ENCODE peak calls at places on chromosomes 7 and 10, in eight cellular contexts. One of them, this sample, is unnamed.

GRCh38 chr10:49367600-49367999 is 28.3 kb downstream of the DRGX start:
- DNase-seq in suprapubic skin: no peak
- DNase-seq in fibroblast of lung: no peak
- DNase-seq in adipocyte: no peak
- DNase-seq in colonic mucosa: no peak
- DNase-seq in CD8-positive, alpha-beta memory T cell: no peak
- DNase-seq in A549: no peak
- DNase-seq in mucosa of descending colon: no peak
- DNase-seq in this sample: peak; percentile 82

GRCh38 chr10:104146871-104147270 is 24.9 kb downstream of the SFR1 start:
- DNase-seq in colonic mucosa: no peak
- DNase-seq in A549: no peak
- DNase-seq in fibroblast of lung: no peak
- DNase-seq in suprapubic skin: no peak
- DNase-seq in mucosa of descending colon: no peak
- DNase-seq in adipocyte: no peak
- DNase-seq in CD8-positive, alpha-beta memory T cell: no peak
- DNase-seq in this sample: no peak

GRCh38 chr10:12868229-12868628 is 133.3 kb downstream of the CCDC3 start:
- DNase-seq in suprapubic skin: no peak
- DNase-seq in fibroblast of lung: no peak
- DNase-seq in A549: no peak
- DNase-seq in CD8-positive, alpha-beta memory T cell: no peak
- DNase-seq in adipocyte: no peak
- DNase-seq in colonic mucosa: no peak
- DNase-seq in mucosa of descending colon: no peak
- DNase-seq in this sample: no peak

GRCh38 chr7:112322070-112322469 is 115.6 kb downstream of the ZNF277 start:
- DNase-seq in A549: no peak
- DNase-seq in CD8-positive, alpha-beta memory T cell: no peak
- DNase-seq in mucosa of descending colon: no peak
- DNase-seq in fibroblast of lung: no peak
- DNase-seq in suprapubic skin: no peak
- DNase-seq in adipocyte: no peak
- DNase-seq in colonic mucosa: no peak
- DNase-seq in this sample: no peak

GRCh38 chr7:140877249-140877524 is 47.5 kb downstream of the BRAF start:
- DNase-seq in CD8-positive, alpha-beta memory T cell: no peak
- DNase-seq in fibroblast of lung: no peak
- DNase-seq in colonic mucosa: no peak
- DNase-seq in mucosa of descending colon: no peak
- DNase-seq in A549: no peak
- DNase-seq in adipocyte: peak; percentile 23
- DNase-seq in suprapubic skin: no peak
- DNase-seq in this sample: peak; percentile 5

GRCh38 chr10:70296406-70296899 is 12.6 kb upstream of the NPFFR1 start:
- DNase-seq in A549: peak; percentile 31
- DNase-seq in mucosa of descending colon: peak; percentile 49
- DNase-seq in fibroblast of lung: peak; percentile 94
- DNase-seq in adipocyte: peak; percentile 94
- DNase-seq in colonic mucosa: peak; percentile 59
- DNase-seq in suprapubic skin: peak; percentile 92
- DNase-seq in CD8-positive, alpha-beta memory T cell: no peak
- DNase-seq in this sample: peak; percentile 92

GRCh38 chr7:30155481-30155880 is 20.7 kb downstream of the MTURN start:
- DNase-seq in mucosa of descending colon: no peak
- DNase-seq in adipocyte: no peak
- DNase-seq in CD8-positive, alpha-beta memory T cell: no peak
- DNase-seq in A549: no peak
- DNase-seq in fibroblast of lung: no peak
- DNase-seq in colonic mucosa: no peak
- DNase-seq in suprapubic skin: no peak
- DNase-seq in this sample: no peak

GRCh38 chr7:140640060-140640611 is 477 bp downstream of the DENND2A start:
- DNase-seq in mucosa of descending colon: no peak
- DNase-seq in colonic mucosa: no peak
- DNase-seq in suprapubic skin: peak; percentile 82
- DNase-seq in CD8-positive, alpha-beta memory T cell: no peak
- DNase-seq in fibroblast of lung: peak; percentile 44
- DNase-seq in adipocyte: peak; percentile 71
- DNase-seq in A549: peak; percentile 57
- DNase-seq in this sample: peak; percentile 58

GRCh38 chr7:142880886-142881505 is 4.5 kb downstream of the TRPV6 start:
- DNase-seq in fibroblast of lung: peak; percentile 14
- DNase-seq in colonic mucosa: no peak
- DNase-seq in mucosa of descending colon: peak; percentile 49
- DNase-seq in CD8-positive, alpha-beta memory T cell: peak; percentile 62
- DNase-seq in A549: peak; percentile 56
- DNase-seq in adipocyte: peak; percentile 46
- DNase-seq in suprapubic skin: no peak
- DNase-seq in this sample: peak; percentile 44

GRCh38 chr7:23594879-23595604 is 2.1 kb upstream of the CCDC126 start:
- DNase-seq in fibroblast of lung: no peak
- DNase-seq in CD8-positive, alpha-beta memory T cell: no peak
- DNase-seq in adipocyte: no peak
- DNase-seq in mucosa of descending colon: no peak
- DNase-seq in suprapubic skin: no peak
- DNase-seq in A549: no peak
- DNase-seq in colonic mucosa: no peak
- DNase-seq in this sample: no peak

GRCh38 chr7:157848508-157849340 is 511.9 kb downstream of the DNAJB6 start:
- DNase-seq in adipocyte: no peak
- DNase-seq in fibroblast of lung: no peak
- DNase-seq in suprapubic skin: no peak
- DNase-seq in CD8-positive, alpha-beta memory T cell: no peak
- DNase-seq in mucosa of descending colon: no peak
- DNase-seq in A549: no peak
- DNase-seq in colonic mucosa: no peak
- DNase-seq in this sample: no peak

GRCh38 chr7:104848386-104848990 is 165.5 kb upstream of the KMT2E start:
- DNase-seq in fibroblast of lung: peak; percentile 42
- DNase-seq in suprapubic skin: no peak
- DNase-seq in adipocyte: peak; percentile 84
- DNase-seq in colonic mucosa: peak; percentile 64
- DNase-seq in mucosa of descending colon: peak; percentile 78
- DNase-seq in A549: peak; percentile 49
- DNase-seq in CD8-positive, alpha-beta memory T cell: peak; percentile 57
- DNase-seq in this sample: peak; percentile 72

GRCh38 chr10:127983701-127984100 is 76.8 kb downstream of the PTPRE start:
- DNase-seq in fibroblast of lung: no peak
- DNase-seq in A549: no peak
- DNase-seq in mucosa of descending colon: no peak
- DNase-seq in CD8-positive, alpha-beta memory T cell: no peak
- DNase-seq in colonic mucosa: no peak
- DNase-seq in adipocyte: no peak
- DNase-seq in suprapubic skin: no peak
- DNase-seq in this sample: no peak

GRCh38 chr7:47581821-47582747 is at the start of gene TNS3:
- DNase-seq in mucosa of descending colon: peak; percentile 65
- DNase-seq in fibroblast of lung: peak; percentile 44
- DNase-seq in adipocyte: peak; percentile 83
- DNase-seq in CD8-positive, alpha-beta memory T cell: no peak
- DNase-seq in A549: no peak
- DNase-seq in colonic mucosa: no peak
- DNase-seq in suprapubic skin: no peak
- DNase-seq in this sample: peak; percentile 68

GRCh38 chr10:63376560-63377304 is 89.0 kb downstream of the JMJD1C start:
- DNase-seq in A549: no peak
- DNase-seq in adipocyte: peak; percentile 94
- DNase-seq in mucosa of descending colon: no peak
- DNase-seq in colonic mucosa: no peak
- DNase-seq in suprapubic skin: no peak
- DNase-seq in fibroblast of lung: peak; percentile 83
- DNase-seq in CD8-positive, alpha-beta memory T cell: no peak
- DNase-seq in this sample: no peak

GRCh38 chr10:78700816-78701520 is 367.8 kb upstream of the ZMIZ1 start:
- DNase-seq in fibroblast of lung: no peak
- DNase-seq in mucosa of descending colon: no peak
- DNase-seq in adipocyte: no peak
- DNase-seq in CD8-positive, alpha-beta memory T cell: no peak
- DNase-seq in colonic mucosa: no peak
- DNase-seq in A549: no peak
- DNase-seq in suprapubic skin: no peak
- DNase-seq in this sample: no peak

GRCh38 chr7:108253275-108254044 is 123.3 kb upstream of the LAMB4 start:
- DNase-seq in fibroblast of lung: peak; percentile 44
- DNase-seq in mucosa of descending colon: no peak
- DNase-seq in suprapubic skin: no peak
- DNase-seq in A549: no peak
- DNase-seq in adipocyte: no peak
- DNase-seq in CD8-positive, alpha-beta memory T cell: no peak
- DNase-seq in colonic mucosa: no peak
- DNase-seq in this sample: peak; percentile 68

GRCh38 chr7:1080918-1081255 is 7.0 kb upstream of the GPER1 start:
- DNase-seq in suprapubic skin: no peak
- DNase-seq in CD8-positive, alpha-beta memory T cell: no peak
- DNase-seq in adipocyte: no peak
- DNase-seq in mucosa of descending colon: no peak
- DNase-seq in fibroblast of lung: no peak
- DNase-seq in A549: no peak
- DNase-seq in colonic mucosa: no peak
- DNase-seq in this sample: no peak

GRCh38 chr7:1080251-1080917 is 7.5 kb upstream of the GPER1 start:
- DNase-seq in adipocyte: no peak
- DNase-seq in colonic mucosa: no peak
- DNase-seq in CD8-positive, alpha-beta memory T cell: no peak
- DNase-seq in A549: no peak
- DNase-seq in suprapubic skin: no peak
- DNase-seq in fibroblast of lung: no peak
- DNase-seq in mucosa of descending colon: no peak
- DNase-seq in this sample: no peak

GRCh38 chr7:1083729-1084657 is 3.9 kb upstream of the GPER1 start:
- DNase-seq in adipocyte: no peak
- DNase-seq in colonic mucosa: peak; percentile 88
- DNase-seq in suprapubic skin: no peak
- DNase-seq in CD8-positive, alpha-beta memory T cell: no peak
- DNase-seq in mucosa of descending colon: peak; percentile 88
- DNase-seq in A549: no peak
- DNase-seq in fibroblast of lung: no peak
- DNase-seq in this sample: no peak

GRCh38 chr7:1081336-1081735 is 6.6 kb upstream of the GPER1 start:
- DNase-seq in CD8-positive, alpha-beta memory T cell: no peak
- DNase-seq in colonic mucosa: no peak
- DNase-seq in mucosa of descending colon: no peak
- DNase-seq in fibroblast of lung: no peak
- DNase-seq in suprapubic skin: no peak
- DNase-seq in adipocyte: no peak
- DNase-seq in A549: no peak
- DNase-seq in this sample: no peak

GRCh38 chr7:1081931-1082401 is 5.9 kb upstream of the GPER1 start:
- DNase-seq in A549: no peak
- DNase-seq in CD8-positive, alpha-beta memory T cell: no peak
- DNase-seq in colonic mucosa: no peak
- DNase-seq in mucosa of descending colon: no peak
- DNase-seq in adipocyte: no peak
- DNase-seq in suprapubic skin: no peak
- DNase-seq in fibroblast of lung: peak; percentile 51
- DNase-seq in this sample: no peak
- H3K4me1 ChIP-seq in A549: peaks cover 6% of the 10 kb centered on the region
- H3K4me1 ChIP-seq in CD8-positive, alpha-beta memory T cell: peaks cover 5% of the 10 kb centered on the region
- H3K4me1 ChIP-seq in colonic mucosa: no peaks in the 10 kb centered on the region
- H3K4me1 ChIP-seq in mucosa of descending colon: peaks cover 6% of the 10 kb centered on the region
- H3K4me1 ChIP-seq in adipocyte: peaks cover 24% of the 10 kb centered on the region
- H3K4me1 ChIP-seq in suprapubic skin: peaks cover 39% of the 10 kb centered on the region
- H3K4me1 ChIP-seq in fibroblast of lung: peaks cover 5% of the 10 kb centered on the region
- H3K4me1 ChIP-seq in this sample: peaks cover 10% of the 10 kb centered on the region

GRCh38 chr10:124150189-124150806 is 56.9 kb upstream of the CHST15 start:
- DNase-seq in colonic mucosa: no peak
- DNase-seq in mucosa of descending colon: no peak
- DNase-seq in CD8-positive, alpha-beta memory T cell: no peak
- DNase-seq in fibroblast of lung: no peak
- DNase-seq in A549: no peak
- DNase-seq in adipocyte: no peak
- DNase-seq in suprapubic skin: no peak
- DNase-seq in this sample: no peak
- H3K4me3 ChIP-seq in colonic mucosa: no peak overlapping the region
- H3K4me3 ChIP-seq in mucosa of descending colon: no peak overlapping the region
- H3K4me3 ChIP-seq in CD8-positive, alpha-beta memory T cell: no peak overlapping the region
- H3K4me3 ChIP-seq in fibroblast of lung: no peak overlapping the region
- H3K4me3 ChIP-seq in A549: no peak overlapping the region
- H3K4me3 ChIP-seq in adipocyte: no peak overlapping the region
- H3K4me3 ChIP-seq in suprapubic skin: no peak overlapping the region
- H3K4me3 ChIP-seq in this sample: no peak overlapping the region

DNA sequence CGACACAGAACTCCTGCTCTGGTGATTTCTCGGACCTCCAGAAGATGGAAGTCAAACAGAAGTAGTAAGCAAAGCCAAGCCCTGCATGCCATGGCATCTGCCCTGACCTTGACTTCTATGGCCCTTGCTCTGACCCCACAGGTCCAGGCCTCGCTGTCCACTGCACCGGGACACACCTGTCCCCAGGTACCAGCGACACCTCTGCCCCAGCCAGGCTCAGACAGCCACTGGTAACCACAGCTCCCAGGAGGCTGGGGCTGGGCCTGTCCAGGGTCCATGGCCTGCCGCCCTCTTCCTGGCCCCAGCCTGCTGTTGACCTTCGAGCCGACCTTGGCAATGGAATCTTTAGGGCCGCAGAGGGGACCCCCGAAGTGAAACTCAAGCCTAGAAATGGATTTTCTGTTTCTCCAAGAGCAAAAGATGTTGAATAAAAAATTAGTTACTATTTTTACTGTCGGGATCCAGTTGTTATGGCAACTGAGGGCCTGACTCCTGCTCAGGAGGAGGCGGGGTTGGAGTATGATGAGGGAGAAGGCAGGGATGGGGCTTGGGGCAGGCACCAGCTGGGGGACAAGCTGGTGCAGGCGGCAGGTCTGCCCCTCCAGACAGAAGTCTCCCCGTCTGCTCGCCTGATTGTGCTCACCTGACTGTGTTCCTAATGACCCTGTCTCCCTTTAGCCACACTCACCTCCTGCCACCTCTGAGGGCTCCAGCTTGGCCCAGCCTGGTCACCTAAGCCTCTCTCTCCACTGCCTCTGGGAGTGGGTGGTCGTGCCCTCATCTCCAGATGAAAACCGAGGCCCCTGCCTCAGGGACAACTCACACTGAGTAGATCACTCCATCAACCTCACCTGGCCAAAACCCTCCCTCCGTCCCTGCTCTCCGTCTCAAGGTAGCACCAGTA is 4.1 kb upstream of the MMD2 start:
- DNase-seq in A549: no peak
- DNase-seq in CD8-positive, alpha-beta memory T cell: no peak
- DNase-seq in mucosa of descending colon: no peak
- DNase-seq in adipocyte: no peak
- DNase-seq in colonic mucosa: no peak
- DNase-seq in fibroblast of lung: no peak
- DNase-seq in suprapubic skin: no peak
- DNase-seq in this sample: no peak
- H3K4me1 ChIP-seq in A549: no peaks in the 10 kb centered on the region
- H3K4me1 ChIP-seq in CD8-positive, alpha-beta memory T cell: no peaks in the 10 kb centered on the region
- H3K4me1 ChIP-seq in mucosa of descending colon: no peaks in the 10 kb centered on the region
- H3K4me1 ChIP-seq in adipocyte: no peaks in the 10 kb centered on the region
- H3K4me1 ChIP-seq in colonic mucosa: no peaks in the 10 kb centered on the region
- H3K4me1 ChIP-seq in fibroblast of lung: no peaks in the 10 kb centered on the region
- H3K4me1 ChIP-seq in suprapubic skin: peaks cover 12% of the 10 kb centered on the region
- H3K4me1 ChIP-seq in this sample: no peaks in the 10 kb centered on the region

DNA sequence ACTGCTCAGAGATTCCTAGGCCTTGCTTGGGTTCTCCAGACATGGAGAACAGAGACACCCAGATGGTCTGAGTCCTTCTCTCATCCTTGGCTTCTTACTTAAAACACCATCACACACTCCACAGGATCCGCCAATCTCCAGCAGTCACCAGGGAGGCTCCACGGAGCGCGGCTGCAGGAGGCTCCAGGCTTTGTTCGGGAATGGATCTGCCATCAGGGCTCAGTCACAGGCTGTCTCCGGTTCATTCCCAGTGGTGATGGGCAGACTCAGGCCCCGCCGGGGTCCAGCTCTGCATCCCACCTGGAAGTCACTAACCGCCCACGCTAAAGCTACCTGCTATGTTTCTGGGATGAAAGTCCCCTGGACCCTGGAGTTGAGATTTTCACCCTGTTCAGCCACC is 312.9 kb downstream of the TCERG1L start:
- DNase-seq in CD8-positive, alpha-beta memory T cell: no peak
- DNase-seq in mucosa of descending colon: no peak
- DNase-seq in fibroblast of lung: no peak
- DNase-seq in suprapubic skin: no peak
- DNase-seq in adipocyte: no peak
- DNase-seq in A549: no peak
- DNase-seq in colonic mucosa: no peak
- DNase-seq in this sample: no peak
- H3K4me3 ChIP-seq in CD8-positive, alpha-beta memory T cell: no peak overlapping the region
- H3K4me3 ChIP-seq in mucosa of descending colon: no peak overlapping the region
- H3K4me3 ChIP-seq in fibroblast of lung: no peak overlapping the region
- H3K4me3 ChIP-seq in suprapubic skin: no peak overlapping the region
- H3K4me3 ChIP-seq in adipocyte: no peak overlapping the region
- H3K4me3 ChIP-seq in A549: no peak overlapping the region
- H3K4me3 ChIP-seq in colonic mucosa: no peak overlapping the region
- H3K4me3 ChIP-seq in this sample: no peak overlapping the region

This sample was measured in cardiac muscle cell.